ENCODE peak calls at places on chromosomes 4 and X, in six cellular contexts. One of them, this sample, is unnamed.
A peak's percentile ranks its signal among the peaks of the same experiment; 100 is the strongest.

GRCh38 chrX:120727911-120728310 is 98.1 kb upstream of the C1GALT1C1 start:
- DNase-seq in fibroblast of mammary gland: peak; percentile 39
- DNase-seq in HCT116: no peak
- DNase-seq in thoracic aorta: no peak
- DNase-seq in dorsolateral prefrontal cortex: no peak
- DNase-seq in sigmoid colon: no peak
- DNase-seq in this sample: no peak

GRCh38 chr4:154560824-154561231 is 2.0 kb upstream of the FGB start:
- DNase-seq in fibroblast of mammary gland: peak; percentile 71
- DNase-seq in HCT116: no peak
- DNase-seq in thoracic aorta: no peak
- DNase-seq in dorsolateral prefrontal cortex: no peak
- DNase-seq in sigmoid colon: no peak
- DNase-seq in this sample: no peak

GRCh38 chr4:101285985-101286384 is 61.3 kb downstream of the PPP3CA start:
- DNase-seq in fibroblast of mammary gland: no peak
- DNase-seq in HCT116: no peak
- DNase-seq in thoracic aorta: no peak
- DNase-seq in dorsolateral prefrontal cortex: no peak
- DNase-seq in sigmoid colon: no peak
- DNase-seq in this sample: no peak

GRCh38 chrX:41002021-41002420 is 83.2 kb upstream of the USP9X start:
- DNase-seq in fibroblast of mammary gland: no peak
- DNase-seq in HCT116: no peak
- DNase-seq in thoracic aorta: no peak
- DNase-seq in dorsolateral prefrontal cortex: no peak
- DNase-seq in sigmoid colon: no peak
- DNase-seq in this sample: no peak

GRCh38 chr4:122976111-122976510 is 53.7 kb upstream of the NUDT6 start:
- DNase-seq in fibroblast of mammary gland: no peak
- DNase-seq in HCT116: no peak
- DNase-seq in thoracic aorta: no peak
- DNase-seq in dorsolateral prefrontal cortex: no peak
- DNase-seq in sigmoid colon: no peak
- DNase-seq in this sample: no peak

GRCh38 chr4:7368296-7368695 is 66.4 kb downstream of the PSAPL1 start:
- DNase-seq in fibroblast of mammary gland: no peak
- DNase-seq in HCT116: no peak
- DNase-seq in thoracic aorta: no peak
- DNase-seq in dorsolateral prefrontal cortex: no peak
- DNase-seq in sigmoid colon: peak; percentile 29
- DNase-seq in this sample: no peak

GRCh38 chrX:25872786-25873185 is 265.4 kb upstream of the MAGEB18 start:
- DNase-seq in fibroblast of mammary gland: no peak
- DNase-seq in HCT116: no peak
- DNase-seq in thoracic aorta: no peak
- DNase-seq in dorsolateral prefrontal cortex: no peak
- DNase-seq in sigmoid colon: no peak
- DNase-seq in this sample: no peak

GRCh38 chr4:100306018-100306417 is 115.8 kb upstream of the DDIT4L start:
- DNase-seq in fibroblast of mammary gland: peak; percentile 75
- DNase-seq in HCT116: no peak
- DNase-seq in thoracic aorta: no peak
- DNase-seq in dorsolateral prefrontal cortex: no peak
- DNase-seq in sigmoid colon: no peak
- DNase-seq in this sample: no peak

GRCh38 chr4:158163941-158164665 is 8.7 kb downstream of the GASK1B start:
- DNase-seq in fibroblast of mammary gland: peak; percentile 28
- DNase-seq in HCT116: no peak
- DNase-seq in thoracic aorta: no peak
- DNase-seq in dorsolateral prefrontal cortex: peak; percentile 41
- DNase-seq in sigmoid colon: no peak
- DNase-seq in this sample: no peak

GRCh38 chr4:149708513-149709175 is 107.0 kb downstream of the IQCM start:
- DNase-seq in fibroblast of mammary gland: peak; percentile 48
- DNase-seq in HCT116: peak; percentile 57
- DNase-seq in thoracic aorta: no peak
- DNase-seq in dorsolateral prefrontal cortex: no peak
- DNase-seq in sigmoid colon: no peak
- DNase-seq in this sample: no peak

GRCh38 chr4:184503869-184504300 is 29.5 kb upstream of the IRF2 start:
- DNase-seq in fibroblast of mammary gland: peak; percentile 11
- DNase-seq in HCT116: no peak
- DNase-seq in thoracic aorta: no peak
- DNase-seq in dorsolateral prefrontal cortex: no peak
- DNase-seq in sigmoid colon: no peak
- DNase-seq in this sample: peak; percentile 15

GRCh38 chr4:5206391-5206790 is 155.1 kb downstream of the STK32B start:
- DNase-seq in fibroblast of mammary gland: peak; percentile 82
- DNase-seq in HCT116: peak; percentile 49
- DNase-seq in thoracic aorta: no peak
- DNase-seq in dorsolateral prefrontal cortex: peak; percentile 80
- DNase-seq in sigmoid colon: no peak
- DNase-seq in this sample: no peak

GRCh38 chrX:1592128-1592862 is 891 bp downstream of the AKAP17A start:
- DNase-seq in fibroblast of mammary gland: peak; percentile 24
- DNase-seq in HCT116: no peak
- DNase-seq in thoracic aorta: no peak
- DNase-seq in dorsolateral prefrontal cortex: peak; percentile 34
- DNase-seq in sigmoid colon: no peak
- DNase-seq in this sample: peak; percentile 79

GRCh38 chr4:74426101-74426500 is 18.8 kb upstream of the AREG start:
- DNase-seq in fibroblast of mammary gland: peak; percentile 98
- DNase-seq in HCT116: no peak
- DNase-seq in thoracic aorta: no peak
- DNase-seq in dorsolateral prefrontal cortex: no peak
- DNase-seq in sigmoid colon: no peak
- DNase-seq in this sample: no peak

GRCh38 chr4:139734875-139735380 is 69.3 kb downstream of the MGST2 start:
- DNase-seq in fibroblast of mammary gland: peak; percentile 48
- DNase-seq in HCT116: no peak
- DNase-seq in thoracic aorta: peak; percentile 50
- DNase-seq in dorsolateral prefrontal cortex: peak; percentile 88
- DNase-seq in sigmoid colon: peak; percentile 95
- DNase-seq in this sample: peak; percentile 95

GRCh38 chrX:150902434-150903109 is 4.1 kb upstream of the CD99L2 start:
- DNase-seq in fibroblast of mammary gland: no peak
- DNase-seq in HCT116: no peak
- DNase-seq in thoracic aorta: no peak
- DNase-seq in dorsolateral prefrontal cortex: no peak
- DNase-seq in sigmoid colon: no peak
- DNase-seq in this sample: no peak

GRCh38 chr4:14528921-14529320 is 473.4 kb upstream of the CPEB2 start:
- DNase-seq in fibroblast of mammary gland: no peak
- DNase-seq in HCT116: no peak
- DNase-seq in thoracic aorta: no peak
- DNase-seq in dorsolateral prefrontal cortex: no peak
- DNase-seq in sigmoid colon: no peak
- DNase-seq in this sample: no peak

GRCh38 chrX:153766098-153766817 is 2.2 kb downstream of the PLXNB3 start:
- DNase-seq in fibroblast of mammary gland: peak; percentile 66
- DNase-seq in HCT116: no peak
- DNase-seq in thoracic aorta: no peak
- DNase-seq in dorsolateral prefrontal cortex: peak; percentile 64
- DNase-seq in sigmoid colon: peak; percentile 77
- DNase-seq in this sample: no peak

GRCh38 chr4:151359576-151359975 is 34.2 kb upstream of the SH3D19 start:
- DNase-seq in fibroblast of mammary gland: no peak
- DNase-seq in HCT116: no peak
- DNase-seq in thoracic aorta: no peak
- DNase-seq in dorsolateral prefrontal cortex: no peak
- DNase-seq in sigmoid colon: no peak
- DNase-seq in this sample: no peak

GRCh38 chr4:185811509-185812364 is at the start of gene SORBS2:
- DNase-seq in fibroblast of mammary gland: peak; percentile 33
- DNase-seq in HCT116: no peak
- DNase-seq in thoracic aorta: no peak
- DNase-seq in dorsolateral prefrontal cortex: peak; percentile 45
- DNase-seq in sigmoid colon: peak; percentile 73
- DNase-seq in this sample: no peak

GRCh38 chrX:109952050-109952449 is 50.9 kb upstream of the TMEM164 start:
- DNase-seq in fibroblast of mammary gland: no peak
- DNase-seq in HCT116: no peak
- DNase-seq in thoracic aorta: no peak
- DNase-seq in dorsolateral prefrontal cortex: no peak
- DNase-seq in sigmoid colon: no peak
- DNase-seq in this sample: no peak

GRCh38 chrX:100636321-100636991 is at the start of gene TSPAN6:
- DNase-seq in fibroblast of mammary gland: peak; percentile 86
- DNase-seq in HCT116: peak; percentile 81
- DNase-seq in thoracic aorta: no peak
- DNase-seq in dorsolateral prefrontal cortex: peak; percentile 67
- DNase-seq in sigmoid colon: peak; percentile 84
- DNase-seq in this sample: peak; percentile 93
- TF ChIP-seq CTCF in fibroblast of mammary gland: peak; percentile 46
- TF ChIP-seq CTCF in HCT116: peak; percentile 45
- TF ChIP-seq CTCF in thoracic aorta: peak; percentile 35
- TF ChIP-seq CTCF in dorsolateral prefrontal cortex: peak; percentile 39
- TF ChIP-seq CTCF in sigmoid colon: peak; percentile 8
- TF ChIP-seq CTCF in this sample: peak; percentile 66

GRCh38 chr4:118373614-118374255 is 20.9 kb upstream of the PRSS12 start:
- DNase-seq in fibroblast of mammary gland: no peak
- DNase-seq in HCT116: no peak
- DNase-seq in thoracic aorta: no peak
- DNase-seq in dorsolateral prefrontal cortex: no peak
- DNase-seq in sigmoid colon: no peak
- DNase-seq in this sample: no peak
- TF ChIP-seq CTCF in fibroblast of mammary gland: no peak
- TF ChIP-seq CTCF in HCT116: no peak
- TF ChIP-seq CTCF in thoracic aorta: no peak
- TF ChIP-seq CTCF in dorsolateral prefrontal cortex: no peak
- TF ChIP-seq CTCF in sigmoid colon: no peak
- TF ChIP-seq CTCF in this sample: no peak

GRCh38 chr4:77430847-77431246 is 174.8 kb upstream of the CXCL13 start:
- DNase-seq in fibroblast of mammary gland: no peak
- DNase-seq in HCT116: no peak
- DNase-seq in thoracic aorta: no peak
- DNase-seq in dorsolateral prefrontal cortex: no peak
- DNase-seq in sigmoid colon: no peak
- DNase-seq in this sample: no peak
- TF ChIP-seq CTCF in fibroblast of mammary gland: no peak
- TF ChIP-seq CTCF in HCT116: peak; percentile 40
- TF ChIP-seq CTCF in thoracic aorta: no peak
- TF ChIP-seq CTCF in dorsolateral prefrontal cortex: no peak
- TF ChIP-seq CTCF in sigmoid colon: no peak
- TF ChIP-seq CTCF in this sample: no peak

DNA sequence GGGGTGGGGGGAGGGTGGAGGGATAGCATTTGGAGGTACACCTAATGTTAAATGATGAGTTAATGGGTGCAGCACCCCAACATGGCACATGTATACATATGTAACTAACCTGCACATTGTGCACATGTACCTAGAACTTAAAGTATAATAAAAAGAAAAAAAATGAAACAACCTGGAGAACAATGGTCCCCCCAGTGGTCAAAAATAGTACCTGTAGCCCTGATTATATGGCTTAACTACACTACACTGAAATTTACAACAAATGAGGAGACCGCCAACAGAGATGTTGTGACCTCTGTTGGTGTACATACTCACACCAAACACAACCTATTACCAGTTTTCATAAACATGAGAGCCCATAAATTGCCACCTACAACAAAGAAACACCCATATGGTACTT is 7.3 kb upstream of the MAGEE1 start:
- DNase-seq in fibroblast of mammary gland: peak; percentile 1
- DNase-seq in HCT116: no peak
- DNase-seq in thoracic aorta: no peak
- DNase-seq in dorsolateral prefrontal cortex: no peak
- DNase-seq in sigmoid colon: no peak
- DNase-seq in this sample: no peak
- TF ChIP-seq CTCF in fibroblast of mammary gland: peak; percentile 18
- TF ChIP-seq CTCF in HCT116: peak; percentile 21
- TF ChIP-seq CTCF in thoracic aorta: no peak
- TF ChIP-seq CTCF in dorsolateral prefrontal cortex: no peak
- TF ChIP-seq CTCF in sigmoid colon: no peak
- TF ChIP-seq CTCF in this sample: no peak

DNA sequence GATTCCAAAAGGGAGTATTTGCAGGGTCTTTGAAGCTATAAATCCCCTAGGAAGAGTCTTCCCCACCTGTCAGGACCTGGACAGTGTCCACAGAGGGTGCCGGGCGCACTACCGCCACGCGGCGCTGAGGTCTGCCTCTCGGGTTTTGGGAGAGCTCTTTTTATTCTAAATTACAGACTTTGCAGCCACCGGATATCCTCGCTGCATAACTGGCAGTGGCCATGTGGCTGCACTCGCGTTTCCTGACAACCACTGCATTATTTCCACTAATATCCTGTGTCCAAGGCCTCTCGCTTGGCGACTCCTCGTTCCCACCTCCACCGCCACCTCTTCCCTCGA is 608 bp upstream of the TMEM131L start:
- DNase-seq in fibroblast of mammary gland: peak; percentile 59
- DNase-seq in HCT116: peak; percentile 16
- DNase-seq in thoracic aorta: peak; percentile 24
- DNase-seq in dorsolateral prefrontal cortex: peak; percentile 60
- DNase-seq in sigmoid colon: peak; percentile 75
- DNase-seq in this sample: no peak
- TF ChIP-seq CTCF in fibroblast of mammary gland: peak; percentile 9
- TF ChIP-seq CTCF in HCT116: no peak
- TF ChIP-seq CTCF in thoracic aorta: peak; percentile 51
- TF ChIP-seq CTCF in dorsolateral prefrontal cortex: no peak
- TF ChIP-seq CTCF in sigmoid colon: peak; percentile 37
- TF ChIP-seq CTCF in this sample: peak; percentile 50

GRCh38 chr4:189265515-189265914 is 675.2 kb upstream of the FRG1 start:
- DNase-seq in fibroblast of mammary gland: no peak
- DNase-seq in HCT116: no peak
- DNase-seq in thoracic aorta: no peak
- DNase-seq in dorsolateral prefrontal cortex: no peak
- DNase-seq in sigmoid colon: no peak
- DNase-seq in this sample: no peak
- TF ChIP-seq CTCF in fibroblast of mammary gland: no peak
- TF ChIP-seq CTCF in HCT116: no peak
- TF ChIP-seq CTCF in thoracic aorta: no peak
- TF ChIP-seq CTCF in dorsolateral prefrontal cortex: no peak
- TF ChIP-seq CTCF in sigmoid colon: no peak
- TF ChIP-seq CTCF in this sample: no peak

GRCh38 chrX:18769812-18770573 is 62.5 kb downstream of the PPEF1 start:
- DNase-seq in fibroblast of mammary gland: peak; percentile 16
- DNase-seq in HCT116: no peak
- DNase-seq in thoracic aorta: no peak
- DNase-seq in dorsolateral prefrontal cortex: no peak
- DNase-seq in sigmoid colon: no peak
- DNase-seq in this sample: no peak
- TF ChIP-seq CTCF in fibroblast of mammary gland: no peak
- TF ChIP-seq CTCF in HCT116: peak; percentile 11
- TF ChIP-seq CTCF in thoracic aorta: no peak
- TF ChIP-seq CTCF in dorsolateral prefrontal cortex: no peak
- TF ChIP-seq CTCF in sigmoid colon: no peak
- TF ChIP-seq CTCF in this sample: no peak

DNA sequence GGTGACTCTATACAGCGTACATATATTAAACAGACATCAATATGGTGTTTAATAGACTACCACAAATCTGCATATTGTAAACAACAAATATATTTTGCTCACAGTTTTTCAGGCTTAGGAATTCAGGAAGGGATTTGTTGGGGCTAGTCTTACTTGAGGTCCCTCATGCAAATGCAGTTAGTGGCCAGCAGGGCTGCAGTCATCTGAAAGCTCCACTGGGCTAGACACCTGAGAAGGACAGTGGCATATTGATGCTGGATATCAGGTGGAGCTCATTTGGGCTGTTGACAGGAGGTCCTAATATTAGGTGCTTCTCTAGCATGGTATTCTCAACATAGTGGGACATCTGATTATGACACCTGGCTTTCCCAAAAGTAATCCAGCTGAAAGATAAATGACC is 493.8 kb upstream of the PABPC4L start:
- DNase-seq in fibroblast of mammary gland: no peak
- DNase-seq in HCT116: no peak
- DNase-seq in thoracic aorta: no peak
- DNase-seq in dorsolateral prefrontal cortex: no peak
- DNase-seq in sigmoid colon: no peak
- DNase-seq in this sample: no peak
- TF ChIP-seq CTCF in fibroblast of mammary gland: no peak
- TF ChIP-seq CTCF in HCT116: peak; percentile 42
- TF ChIP-seq CTCF in thoracic aorta: no peak
- TF ChIP-seq CTCF in dorsolateral prefrontal cortex: no peak
- TF ChIP-seq CTCF in sigmoid colon: no peak
- TF ChIP-seq CTCF in this sample: no peak

This sample was measured in osteocyte.